ENCODE peak calls at places on chromosomes 3 and 15, in four cellular contexts. S, K, V and A are unnamed samples. For H3K4me1, the result is how much of the 10 kb centered on the place peaks cover.

GRCh38 chr15:66481107-66481856 is 16.3 kb downstream of the SNAPC5 start:
- DNase-seq in S (no peak), K (no peak), V (no peak), A (no peak)

GRCh38 chr3:195160908-195161434 is 110.0 kb downstream of the XXYLT1 start:
- DNase-seq in S (no peak), K (no peak), V (no peak), A (peak)

GRCh38 chr3:55297706-55298105 is 189.4 kb downstream of the WNT5A start:
- DNase-seq in S (peak), K (no peak), V (no peak), A (no peak)

GRCh38 chr15:79172032-79172481 is 81.5 kb upstream of the RASGRF1 start:
- DNase-seq in S (peak), K (no peak), V (peak), A (no peak)

GRCh38 chr3:146530609-146531008 is 13.8 kb downstream of the PLSCR1 start:
- DNase-seq in S (no peak), K (no peak), V (no peak), A (no peak)

GRCh38 chr3:48408823-48409281 is 21.0 kb downstream of the PLXNB1 start:
- DNase-seq in S (no peak), K (no peak), V (no peak), A (no peak)

GRCh38 chr3:113339616-113340244 is 101.6 kb downstream of the CFAP44 start:
- DNase-seq in S (peak), K (no peak), V (no peak), A (no peak)

GRCh38 chr15:47360296-47360695 is 357.0 kb upstream of the SEMA6D start:
- DNase-seq in S (no peak), K (no peak), V (no peak), A (no peak)

GRCh38 chr15:71781179-71781964 is 29.0 kb upstream of the NR2E3 start:
- DNase-seq in S (no peak), K (peak), V (no peak), A (no peak)

GRCh38 chr3:180280601-180281000 is 243.9 kb upstream of the PEX5L start:
- DNase-seq in S (no peak), K (no peak), V (no peak), A (no peak)

GRCh38 chr3:189563841-189564563 is 67.2 kb upstream of the TP63 start:
- DNase-seq in S (no peak), K (peak), V (no peak), A (no peak)

GRCh38 chr3:13012228-13012691 is 61.0 kb downstream of the IQSEC1 start:
- DNase-seq in S (peak), K (peak), V (no peak), A (no peak)

GRCh38 chr3:97347780-97348179 is 416.8 kb upstream of the ARL6 start:
- DNase-seq in S (no peak), K (no peak), V (no peak), A (no peak)

GRCh38 chr15:41281236-41281635 is 50.2 kb downstream of the CHP1 start:
- DNase-seq in S (no peak), K (no peak), V (peak), A (peak)

GRCh38 chr3:45487508-45487907 is 99.1 kb downstream of the LARS2 start:
- DNase-seq in S (no peak), K (no peak), V (peak), A (no peak)

GRCh38 chr3:16864610-16865313 is 20.0 kb upstream of the PLCL2 start:
- DNase-seq in S (peak), K (no peak), V (peak), A (peak)

GRCh38 chr3:4936982-4937614 is 42.1 kb upstream of the BHLHE40 start:
- DNase-seq in S (no peak), K (no peak), V (no peak), A (no peak)

GRCh38 chr3:149393355-149394165 is 16.1 kb upstream of the TM4SF1 start:
- DNase-seq in S (peak), K (peak), V (peak), A (peak)

GRCh38 chr3:72245183-72245811 is 460.3 kb upstream of the PROK2 start:
- DNase-seq in S (no peak), K (no peak), V (no peak), A (peak)

GRCh38 chr15:43285609-43286037 is 18.9 kb upstream of the TGM5 start:
- DNase-seq in S (peak), K (peak), V (peak), A (peak)

GRCh38 chr15:40773902-40774301 is 4.1 kb downstream of the C15orf62 start:
- DNase-seq in S (no peak), K (no peak), V (no peak), A (no peak)

GRCh38 chr15:60005352-60006202 is 1.5 kb downstream of the FOXB1 start:
- DNase-seq in S (no peak), K (no peak), V (no peak), A (no peak)

GRCh38 chr15:81809543-81809942 is 236.3 kb downstream of the MEX3B start:
- DNase-seq in S (peak), K (no peak), V (peak), A (peak)

GRCh38 chr3:192417012-192417411 is 310.3 kb downstream of the FGF12 start:
- DNase-seq in S (peak), K (no peak), V (no peak), A (peak)

GRCh38 chr3:49005298-49005680 is 1.9 kb upstream of the WDR6 start:
- DNase-seq in S (no peak), K (no peak), V (no peak), A (no peak)

GRCh38 chr3:156360116-156360515 is 194.8 kb downstream of the SSR3 start:
- DNase-seq in S (no peak), K (no peak), V (no peak), A (no peak)

GRCh38 chr3:151452814-151453213 is 8.0 kb downstream of the IGSF10 start:
- DNase-seq in S (no peak), K (no peak), V (no peak), A (no peak)

GRCh38 chr3:66261318-66261717 is 40.5 kb downstream of the SLC25A26 start:
- DNase-seq in S (no peak), K (no peak), V (no peak), A (no peak)

GRCh38 chr15:100060276-100060926 is 281.4 kb downstream of the ADAMTS17 start:
- DNase-seq in S (no peak), K (no peak), V (no peak), A (peak)

GRCh38 chr3:128453521-128454309 is 13.0 kb downstream of the DNAJB8 start:
- DNase-seq in S (no peak), K (no peak), V (no peak), A (no peak)

GRCh38 chr3:128452120-128452519 is 14.6 kb downstream of the DNAJB8 start:
- DNase-seq in S (no peak), K (no peak), V (no peak), A (no peak)

GRCh38 chr3:128455116-128455515 is 11.6 kb downstream of the DNAJB8 start:
- DNase-seq in S (no peak), K (no peak), V (no peak), A (no peak)

GRCh38 chr3:128454310-128454618 is 12.4 kb downstream of the DNAJB8 start:
- DNase-seq in S (no peak), K (no peak), V (no peak), A (no peak)

DNA sequence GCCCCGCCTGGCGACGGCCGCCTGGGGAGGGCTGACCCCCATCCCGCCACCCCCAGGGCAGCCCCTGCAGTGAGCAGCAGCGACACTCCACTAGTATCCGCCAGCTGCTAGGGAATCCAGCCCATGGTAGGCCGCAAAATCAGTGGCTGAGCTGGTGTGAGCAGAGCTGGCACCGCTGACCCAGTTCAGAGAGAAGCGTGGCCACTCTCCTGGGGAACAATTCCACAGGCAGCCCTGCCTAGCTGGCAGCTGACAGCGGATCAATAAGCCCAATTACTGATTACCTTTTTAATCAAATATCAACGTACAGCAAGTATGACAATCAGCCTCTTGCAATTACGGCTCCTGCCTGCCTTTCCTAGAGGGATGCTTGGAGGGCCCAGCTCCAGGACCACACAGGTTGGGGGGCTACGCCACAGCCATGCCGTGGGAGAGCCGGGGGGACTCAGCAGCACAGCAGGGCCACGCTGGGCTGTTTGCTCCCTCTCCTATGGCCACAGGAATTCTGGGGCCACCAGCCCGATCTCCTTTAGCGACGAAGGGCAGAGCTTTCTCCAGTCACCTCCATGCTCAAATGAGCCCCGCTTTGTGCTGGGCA is 13.9 kb downstream of the DNAJB8 start:
- DNase-seq in S (no peak), K (no peak), V (no peak), A (no peak)
- TF ChIP-seq EZH2 in S (no peak), K (no peak), V (no peak), A (no peak)

DNA sequence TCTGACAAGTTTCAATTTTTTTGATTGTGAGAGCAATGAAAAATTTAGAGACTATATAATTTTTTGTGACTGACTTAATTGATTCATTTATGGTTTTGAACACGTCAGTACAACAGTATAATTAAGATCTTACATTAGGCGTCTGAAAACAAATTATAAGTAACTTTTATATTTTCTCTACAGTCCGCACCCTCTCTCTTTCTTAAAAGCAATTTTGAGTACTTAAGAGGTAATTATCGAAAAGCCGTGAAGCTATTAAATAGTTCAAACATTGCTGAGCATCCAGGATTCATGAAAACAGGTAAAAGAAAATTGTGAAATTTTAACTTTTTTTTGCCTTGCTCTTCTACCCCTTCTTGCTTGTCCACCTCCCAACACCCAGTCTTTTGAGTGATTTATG is 34.9 kb downstream of the CNOT10 start:
- DNase-seq in S (no peak), K (no peak), V (no peak), A (no peak)
- H3K4me1 ChIP-seq in S (under half), K (under half), V (under half), A (under half)

DNA sequence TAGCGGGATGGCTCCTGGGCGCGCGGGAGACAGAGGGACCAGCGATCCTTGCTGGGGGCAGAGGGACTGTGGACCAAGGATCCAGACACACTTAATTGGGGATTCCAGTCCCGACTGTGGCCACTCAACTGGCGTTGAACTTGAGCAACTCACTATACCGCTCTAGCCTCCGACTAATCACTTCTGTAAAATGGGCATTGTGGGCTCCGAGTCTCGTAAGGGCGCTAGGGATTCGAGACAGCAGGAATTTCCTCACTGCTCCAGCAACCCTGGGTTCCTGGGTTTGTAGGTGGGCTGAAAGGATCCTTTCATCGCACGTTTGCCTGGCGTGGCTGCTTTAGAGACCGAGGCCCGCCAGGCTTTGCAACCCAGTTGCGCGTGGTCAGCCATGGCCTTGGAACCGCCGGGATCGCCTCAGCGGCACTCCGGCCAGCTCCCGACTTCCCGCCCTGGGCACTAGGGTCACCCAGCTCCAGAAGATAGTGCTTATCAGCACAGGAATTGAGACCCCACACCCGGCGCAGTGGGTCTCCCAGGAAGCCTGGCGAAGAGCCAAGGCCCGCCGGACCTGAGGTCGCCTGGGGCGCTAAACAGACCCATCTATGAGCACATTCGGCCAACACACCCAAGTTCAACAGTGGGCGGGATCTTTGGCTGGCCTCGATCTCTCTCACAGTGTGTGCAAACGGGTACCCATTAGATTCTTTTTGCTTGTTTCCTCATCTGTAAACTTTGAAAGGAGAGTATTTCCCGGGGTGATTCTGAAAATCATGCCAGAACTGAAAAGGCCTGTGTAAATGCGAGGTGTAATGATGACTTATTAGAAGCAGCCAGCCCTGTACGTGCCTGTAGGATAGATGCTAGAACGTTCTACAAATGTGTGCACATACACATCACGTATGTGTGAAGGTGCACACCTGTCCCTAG is 9.9 kb downstream of the FOXL2 start:
- DNase-seq in S (no peak), K (no peak), V (no peak), A (no peak)
- TF ChIP-seq EZH2 in S (peak), K (no peak), V (peak), A (peak)

GRCh38 chr3:184559336-184559735 is 2.2 kb upstream of the EPHB3 start:
- DNase-seq in S (no peak), K (no peak), V (peak), A (no peak)
- H3K4me1 ChIP-seq in S (under half), K (under half), V (under half), A (under half)

DNA sequence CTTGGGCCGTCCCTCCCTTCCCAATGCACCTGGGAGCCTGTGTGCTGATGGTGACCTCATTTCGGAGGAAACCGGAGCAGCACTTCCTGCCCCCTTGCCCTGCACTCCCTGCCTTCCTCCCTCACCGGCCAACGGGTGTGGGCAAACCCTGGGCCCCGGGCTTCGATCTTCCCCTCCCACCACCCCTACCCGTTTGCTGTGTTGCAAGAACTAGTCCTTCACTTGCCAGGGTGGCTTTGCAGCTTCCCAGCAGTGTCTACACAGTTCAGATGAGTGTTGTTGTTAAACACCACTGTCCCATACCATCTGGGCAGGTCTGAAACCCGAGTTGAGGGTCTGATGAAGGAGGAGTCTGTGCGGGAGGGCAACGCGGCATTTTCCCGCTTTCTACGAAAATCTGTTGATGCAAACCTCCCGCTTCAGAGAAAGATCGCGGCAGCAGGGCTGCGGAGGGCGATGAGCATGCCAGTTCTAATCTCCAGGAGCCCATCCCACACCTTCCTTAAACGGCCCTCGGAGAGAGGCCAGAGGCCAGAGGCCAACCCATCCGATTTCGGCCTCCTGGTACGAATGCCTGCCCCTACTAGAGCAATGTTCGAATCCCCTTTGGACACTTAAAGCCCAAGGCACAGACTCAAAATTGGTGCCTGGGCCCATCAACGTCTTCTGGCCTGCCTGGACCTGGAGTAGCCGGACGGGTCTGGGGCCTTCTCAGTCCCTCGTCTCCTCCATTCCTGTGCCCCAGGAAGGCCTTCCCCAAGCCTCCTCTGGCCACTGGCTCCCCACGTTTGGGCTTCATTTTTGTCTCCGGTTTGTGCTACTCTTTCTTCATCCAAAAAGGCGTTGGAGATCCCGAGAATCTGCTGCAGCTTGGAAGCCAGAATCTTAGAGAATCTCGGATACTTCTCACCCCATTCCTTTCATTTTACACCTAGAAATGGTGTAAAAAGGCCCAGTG is 35.8 kb upstream of the POLG start:
- DNase-seq in S (no peak), K (no peak), V (no peak), A (no peak)
- TF ChIP-seq EZH2 in S (no peak), K (no peak), V (peak), A (peak)